ENCODE peak calls at places on chromosomes 1 and 21, in five cellular contexts. P is H9, N is neuronal stem cell, O is trophoblast cell, I is H1. H is an unnamed sample.
A peak's percentile ranks its signal among the peaks of the same experiment; 100 is the strongest.

GRCh38 chr1:3774503-3775247 is 2.1 kb downstream of the SMIM1 start:
- DNase-seq in P (no peak), N (no peak), O (peak; percentile 23), I (no peak), H (peak; percentile 16)

GRCh38 chr1:93111065-93111464 is 32.0 kb downstream of the MTF2 start:
- DNase-seq in P (no peak), N (no peak), O (no peak), I (no peak), H (no peak)

GRCh38 chr1:16145988-16146887 is 9.6 kb downstream of the EPHA2 start:
- DNase-seq in P (peak; percentile 93), N (peak; percentile 90), O (peak; percentile 61), I (peak; percentile 72), H (peak; percentile 94)

GRCh38 chr1:40404670-40405462 is 31.3 kb downstream of the SMAP2 start:
- DNase-seq in P (no peak), N (peak; percentile 31), O (peak; percentile 78), I (no peak), H (peak; percentile 69)

GRCh38 chr1:222794656-222795474 is 20.0 kb upstream of the DISP1 start:
- DNase-seq in P (peak; percentile 31), N (no peak), O (no peak), I (no peak), H (no peak)

GRCh38 chr1:196180847-196181593 is 427.2 kb downstream of the KCNT2 start:
- DNase-seq in P (no peak), N (no peak), O (no peak), I (peak; percentile 3), H (peak; percentile 98)

GRCh38 chr1:236654957-236655356 is 31.3 kb upstream of the ACTN2 start:
- DNase-seq in P (no peak), N (no peak), O (no peak), I (no peak), H (no peak)

GRCh38 chr1:203325004-203325417 is 19.7 kb downstream of the BTG2 start:
- DNase-seq in P (no peak), N (peak; percentile 84), O (no peak), I (no peak), H (no peak)

GRCh38 chr1:40984531-40984930 is 5.0 kb downstream of the CTPS1 start:
- DNase-seq in P (no peak), N (no peak), O (peak; percentile 62), I (no peak), H (no peak)

GRCh38 chr1:79226963-79227362 is 220.4 kb upstream of the ADGRL4 start:
- DNase-seq in P (no peak), N (no peak), O (no peak), I (no peak), H (no peak)

GRCh38 chr1:108502624-108503023 is 52.5 kb downstream of the NBPF6 start:
- DNase-seq in P (no peak), N (no peak), O (no peak), I (no peak), H (peak; percentile 32)

GRCh38 chr1:242185728-242186127 is 186.8 kb upstream of the MAP1LC3C start:
- DNase-seq in P (no peak), N (no peak), O (no peak), I (no peak), H (no peak)

GRCh38 chr1:51679435-51679834 is 62.5 kb downstream of the OSBPL9 start:
- DNase-seq in P (no peak), N (no peak), O (peak; percentile 34), I (no peak), H (no peak)

GRCh38 chr1:209585672-209586071 is 2.2 kb downstream of the CAMK1G start:
- DNase-seq in P (peak; percentile 47), N (no peak), O (no peak), I (no peak), H (peak; percentile 80)

GRCh38 chr1:226390681-226391080 is 17.2 kb downstream of the PARP1 start:
- DNase-seq in P (no peak), N (no peak), O (no peak), I (no peak), H (no peak)

GRCh38 chr1:25369241-25369640 is 31.1 kb downstream of the TMEM50A start:
- DNase-seq in P (no peak), N (no peak), O (peak; percentile 97), I (no peak), H (no peak)

GRCh38 chr1:62229468-62229867 is 34.8 kb downstream of the L1TD1 start:
- DNase-seq in P (peak; percentile 54), N (no peak), O (peak; percentile 12), I (no peak), H (no peak)

GRCh38 chr1:60149254-60149653 is 75.7 kb upstream of the C1orf87 start:
- DNase-seq in P (no peak), N (no peak), O (no peak), I (no peak), H (no peak)

GRCh38 chr1:173093721-173094450 is 43.1 kb upstream of the TNFSF18 start:
- DNase-seq in P (no peak), N (no peak), O (no peak), I (no peak), H (no peak)

GRCh38 chr1:40861227-40862003 is 748 bp downstream of the CITED4 start:
- DNase-seq in P (no peak), N (peak; percentile 44), O (peak; percentile 39), I (no peak), H (peak; percentile 60)

GRCh38 chr1:236009857-236010256 is 55.0 kb downstream of the NID1 start:
- DNase-seq in P (no peak), N (no peak), O (peak; percentile 26), I (no peak), H (peak; percentile 80)

GRCh38 chr1:40987439-40988276 is 8.2 kb downstream of the CTPS1 start:
- DNase-seq in P (no peak), N (no peak), O (no peak), I (no peak), H (no peak)

GRCh38 chr1:109828756-109829505 is 65.2 kb upstream of the EPS8L3 start:
- DNase-seq in P (no peak), N (no peak), O (no peak), I (no peak), H (no peak)

GRCh38 chr1:155127672-155128468 is at the start of gene EFNA1:
- DNase-seq in P (peak; percentile 56), N (no peak), O (peak; percentile 77), I (no peak), H (peak; percentile 48)

GRCh38 chr1:15344800-15345710 is 64.6 kb upstream of the EFHD2 start:
- DNase-seq in P (no peak), N (no peak), O (no peak), I (no peak), H (no peak)

GRCh38 chr1:161631076-161631475 is at the start of gene FCGR3B:
- DNase-seq in P (no peak), N (no peak), O (no peak), I (no peak), H (no peak)

GRCh38 chr1:15573477-15573876 is 11.4 kb downstream of the AGMAT start:
- DNase-seq in P (no peak), N (no peak), O (no peak), I (no peak), H (peak; percentile 12)

GRCh38 chr1:33336580-33336979 is 15.7 kb upstream of the A3GALT2 start:
- DNase-seq in P (no peak), N (no peak), O (no peak), I (no peak), H (no peak)
- H3K4ac ChIP-seq in P (no peak overlapping the region), N (no peak overlapping the region), O (peak overlapping the region; percentile 93), I (no peak overlapping the region), H (no peak overlapping the region)

DNA sequence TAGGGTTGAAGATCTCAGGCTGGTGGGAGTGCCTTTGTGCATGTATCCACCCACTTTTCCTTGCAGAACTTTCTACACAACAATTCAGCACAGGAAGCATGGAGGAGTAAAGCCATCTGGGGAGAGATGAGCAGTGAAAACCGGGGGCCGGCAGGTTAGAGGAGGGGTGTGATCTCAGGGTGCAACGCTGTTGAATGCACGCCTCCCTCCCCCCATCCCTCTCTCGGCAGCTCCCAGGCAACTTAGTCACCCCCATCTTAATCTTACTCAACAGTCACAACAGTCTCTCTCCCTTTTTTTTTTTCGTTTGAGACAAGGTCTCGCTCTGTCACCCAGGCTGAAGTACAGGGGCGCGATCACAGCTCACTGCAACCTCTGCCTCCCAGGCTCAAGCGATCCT is 16.6 kb upstream of the ABCG1 start:
- DNase-seq in P (no peak), N (no peak), O (no peak), I (no peak), H (no peak)
- H2BK12ac ChIP-seq in P (no peak overlapping the region), N (no peak overlapping the region), O (no peak overlapping the region), I (no peak overlapping the region), H (no peak overlapping the region)

GRCh38 chr1:153344718-153345025 is 4.0 kb downstream of the PGLYRP4 start:
- DNase-seq in P (no peak), N (no peak), O (no peak), I (no peak), H (no peak)
- H3K4ac ChIP-seq in P (no peak overlapping the region), N (no peak overlapping the region), O (no peak overlapping the region), I (no peak overlapping the region), H (no peak overlapping the region)

GRCh38 chr1:55060133-55060999 is 21.0 kb downstream of the PCSK9 start:
- DNase-seq in P (peak; percentile 22), N (no peak), O (no peak), I (no peak), H (peak; percentile 28)
- H2BK12ac ChIP-seq in P (no peak overlapping the region), N (no peak overlapping the region), O (no peak overlapping the region), I (no peak overlapping the region), H (no peak overlapping the region)

DNA sequence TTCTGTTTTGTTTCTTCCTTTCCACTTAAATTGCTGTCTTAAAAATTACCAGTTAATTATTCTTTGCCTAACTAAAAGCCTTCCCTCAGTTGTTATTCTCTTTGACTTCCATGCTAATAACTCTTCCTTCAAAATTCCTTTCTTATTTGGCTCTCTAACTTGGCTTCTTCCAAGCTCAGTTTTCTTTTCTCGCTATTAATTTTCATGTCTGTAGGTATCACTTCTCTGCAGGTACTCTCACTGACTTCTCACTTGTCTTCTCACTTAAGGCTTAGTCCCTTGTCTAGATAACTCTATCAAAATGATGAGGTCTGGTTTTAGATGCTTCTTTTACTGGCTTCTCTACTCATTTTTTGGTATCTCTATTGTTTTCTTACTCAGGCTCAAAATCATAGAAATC is 10.1 kb downstream of the CDC7 start:
- DNase-seq in P (no peak), N (no peak), O (no peak), I (no peak), H (no peak)
- H3K4ac ChIP-seq in P (no peak overlapping the region), N (no peak overlapping the region), O (no peak overlapping the region), I (no peak overlapping the region), H (no peak overlapping the region)

DNA sequence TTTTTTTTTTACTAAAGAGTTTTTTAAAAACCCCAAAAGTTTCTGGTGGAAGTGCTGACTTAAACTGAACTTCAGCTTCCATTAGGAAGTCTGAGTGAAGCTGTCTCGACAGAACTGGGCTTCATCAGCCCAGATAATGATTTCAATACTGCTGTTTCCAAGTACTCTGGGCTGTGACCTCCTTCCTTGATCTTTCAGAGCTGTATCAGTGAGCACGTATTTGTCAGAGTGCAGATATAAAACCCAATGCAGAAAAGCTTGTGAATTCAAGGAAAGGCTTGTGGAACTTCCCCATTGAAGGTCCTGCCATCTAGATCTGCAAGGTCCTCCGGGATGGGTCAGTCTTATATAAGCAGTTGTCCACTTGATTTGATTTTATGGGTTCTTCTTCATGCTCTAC is 50.1 kb upstream of the RGS21 start:
- DNase-seq in P (no peak), N (no peak), O (no peak), I (no peak), H (no peak)
- H2BK12ac ChIP-seq in P (no peak overlapping the region), N (no peak overlapping the region), O (no peak overlapping the region), I (no peak overlapping the region), H (no peak overlapping the region)

GRCh38 chr21:42997053-42997452 is 22.7 kb downstream of the PKNOX1 start:
- DNase-seq in P (no peak), N (no peak), O (peak; percentile 91), I (no peak), H (peak; percentile 97)
- H3K4ac ChIP-seq in P (no peak overlapping the region), N (no peak overlapping the region), O (no peak overlapping the region), I (no peak overlapping the region), H (no peak overlapping the region)

GRCh38 chr1:20496241-20496661 is 10.2 kb upstream of the CAMK2N1 start:
- DNase-seq in P (no peak), N (no peak), O (peak; percentile 96), I (no peak), H (peak; percentile 64)
- H2BK12ac ChIP-seq in P (no peak overlapping the region), N (no peak overlapping the region), O (no peak overlapping the region), I (no peak overlapping the region), H (no peak overlapping the region)